ENCODE peak calls at places on chromosome 17, in four cellular contexts. W is H1, G is HCT116, N is K562. T is an unnamed sample.

GRCh38 chr17:38724337-38724988 is 5.7 kb upstream of the CISD3 start:
- DNase-seq in W (no peak), G (no peak), N (no peak), T (no peak)

GRCh38 chr17:10087333-10087732 is 111.1 kb downstream of the GAS7 start:
- DNase-seq in W (no peak), G (no peak), N (no peak), T (no peak)

GRCh38 chr17:5557485-5557884 is 26.8 kb downstream of the NLRP1 start:
- DNase-seq in W (no peak), G (no peak), N (no peak), T (no peak)

GRCh38 chr17:27544350-27545131 is 86.4 kb upstream of the LGALS9 start:
- DNase-seq in W (no peak), G (no peak), N (peak), T (no peak)

GRCh38 chr17:72710834-72711233 is 381.7 kb downstream of the SLC39A11 start:
- DNase-seq in W (no peak), G (no peak), N (no peak), T (no peak)

GRCh38 chr17:34255841-34256240 is 756 bp downstream of the CCL2 start:
- DNase-seq in W (no peak), G (no peak), N (no peak), T (no peak)

GRCh38 chr17:5468075-5468473 is 708 bp downstream of the DHX33 start:
- DNase-seq in W (no peak), G (no peak), N (no peak), T (no peak)

GRCh38 chr17:28518578-28518977 is 12.4 kb downstream of the FOXN1 start:
- DNase-seq in W (no peak), G (no peak), N (no peak), T (no peak)

GRCh38 chr17:76869878-76870714 is 1.9 kb downstream of the MGAT5B start:
- DNase-seq in W (peak), G (no peak), N (peak), T (no peak)

GRCh38 chr17:3913531-3914318 is 2.5 kb downstream of the P2RX1 start:
- DNase-seq in W (peak), G (peak), N (peak), T (peak)

GRCh38 chr17:51840688-51841087 is 317.8 kb downstream of the CA10 start:
- DNase-seq in W (no peak), G (no peak), N (no peak), T (no peak)

GRCh38 chr17:20026960-20027359 is 17.8 kb downstream of the SPECC1 start:
- DNase-seq in W (no peak), G (no peak), N (no peak), T (no peak)

GRCh38 chr17:56777859-56778258 is 55.9 kb downstream of the C17orf67 start:
- DNase-seq in W (no peak), G (no peak), N (no peak), T (no peak)

GRCh38 chr17:38572665-38573365 is 32.9 kb downstream of the SRCIN1 start:
- DNase-seq in W (no peak), G (no peak), N (peak), T (peak)

GRCh38 chr17:80925668-80926067 is 66.0 kb upstream of the CHMP6 start:
- DNase-seq in W (no peak), G (no peak), N (no peak), T (no peak)
- TF ChIP-seq JUND in W (no peak), G (no peak), N (no peak), T (no peak)

DNA sequence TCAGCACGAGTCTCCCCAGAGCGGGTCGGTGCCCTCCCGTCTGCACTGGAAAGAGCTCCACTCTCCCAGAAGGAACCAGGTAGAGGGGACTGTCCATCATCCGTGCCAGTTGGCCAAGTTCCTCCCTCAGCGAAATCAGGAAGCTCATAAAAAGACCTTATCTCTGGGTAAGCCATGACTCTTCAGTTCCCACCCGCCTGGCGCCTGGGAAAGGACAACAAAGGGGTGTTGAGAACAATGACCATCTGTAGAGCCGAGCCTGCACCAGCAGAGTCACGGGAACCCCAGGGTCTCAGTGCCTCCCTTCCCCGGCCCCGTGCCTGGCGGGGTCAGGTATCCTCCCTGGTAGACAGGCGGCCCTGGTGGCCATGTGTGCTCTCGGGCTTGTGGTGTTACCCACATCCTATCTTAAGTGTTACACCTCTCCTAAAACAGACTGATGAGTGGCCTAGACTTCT is 190.8 kb downstream of the AXIN2 start:
- DNase-seq in W (no peak), G (no peak), N (no peak), T (peak)
- TF ChIP-seq JUND in W (no peak), G (no peak), N (no peak), T (no peak)

DNA sequence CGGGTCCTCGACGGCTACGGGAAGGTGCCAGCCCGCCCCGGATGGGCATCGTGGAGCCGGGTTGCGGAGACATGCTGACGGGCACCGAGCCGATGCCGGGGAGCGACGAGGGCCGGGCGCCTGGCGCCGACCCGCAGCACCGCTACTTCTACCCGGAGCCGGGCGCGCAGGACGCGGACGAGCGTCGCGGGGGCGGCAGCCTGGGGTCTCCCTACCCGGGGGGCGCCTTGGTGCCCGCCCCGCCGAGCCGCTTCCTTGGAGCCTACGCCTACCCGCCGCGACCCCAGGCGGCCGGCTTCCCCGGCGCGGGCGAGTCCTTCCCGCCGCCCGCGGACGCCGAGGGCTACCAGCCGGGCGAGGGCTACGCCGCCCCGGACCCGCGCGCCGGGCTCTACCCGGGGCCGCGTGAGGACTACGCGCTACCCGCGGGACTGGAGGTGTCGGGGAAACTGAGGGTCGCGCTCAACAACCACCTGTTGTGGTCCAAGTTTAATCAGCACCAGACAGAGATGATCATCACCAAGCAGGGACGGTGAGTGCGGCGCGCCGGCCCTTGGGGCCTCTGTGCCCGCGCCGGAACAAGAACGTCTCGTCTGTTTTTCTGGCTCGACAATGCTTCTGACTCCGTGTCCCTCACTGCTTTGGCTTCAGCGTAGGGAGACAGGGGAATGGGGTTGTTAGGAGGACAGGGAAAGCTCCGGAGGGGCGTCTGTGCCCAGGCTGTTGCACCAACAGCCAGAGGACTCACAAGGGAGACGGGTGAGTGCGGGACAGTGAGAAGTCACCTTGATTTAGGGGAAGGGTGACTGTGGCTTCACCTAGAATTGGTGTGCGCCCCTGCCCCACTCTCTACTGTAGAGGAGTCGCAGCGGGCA is 615 bp downstream of the TBX21 start:
- DNase-seq in W (no peak), G (no peak), N (no peak), T (no peak)
- TF ChIP-seq JUND in W (no peak), G (no peak), N (no peak), T (no peak)

GRCh38 chr17:40323317-40323716 is 14.3 kb downstream of the RARA start:
- DNase-seq in W (no peak), G (no peak), N (no peak), T (no peak)

GRCh38 chr17:40322417-40323315 is 13.7 kb downstream of the RARA start:
- DNase-seq in W (no peak), G (peak), N (peak), T (no peak)

GRCh38 chr17:40321502-40322416 is 12.8 kb downstream of the RARA start:
- DNase-seq in W (no peak), G (no peak), N (no peak), T (no peak)

GRCh38 chr17:40325156-40326013 is 16.4 kb downstream of the RARA start:
- DNase-seq in W (no peak), G (no peak), N (no peak), T (no peak)

DNA sequence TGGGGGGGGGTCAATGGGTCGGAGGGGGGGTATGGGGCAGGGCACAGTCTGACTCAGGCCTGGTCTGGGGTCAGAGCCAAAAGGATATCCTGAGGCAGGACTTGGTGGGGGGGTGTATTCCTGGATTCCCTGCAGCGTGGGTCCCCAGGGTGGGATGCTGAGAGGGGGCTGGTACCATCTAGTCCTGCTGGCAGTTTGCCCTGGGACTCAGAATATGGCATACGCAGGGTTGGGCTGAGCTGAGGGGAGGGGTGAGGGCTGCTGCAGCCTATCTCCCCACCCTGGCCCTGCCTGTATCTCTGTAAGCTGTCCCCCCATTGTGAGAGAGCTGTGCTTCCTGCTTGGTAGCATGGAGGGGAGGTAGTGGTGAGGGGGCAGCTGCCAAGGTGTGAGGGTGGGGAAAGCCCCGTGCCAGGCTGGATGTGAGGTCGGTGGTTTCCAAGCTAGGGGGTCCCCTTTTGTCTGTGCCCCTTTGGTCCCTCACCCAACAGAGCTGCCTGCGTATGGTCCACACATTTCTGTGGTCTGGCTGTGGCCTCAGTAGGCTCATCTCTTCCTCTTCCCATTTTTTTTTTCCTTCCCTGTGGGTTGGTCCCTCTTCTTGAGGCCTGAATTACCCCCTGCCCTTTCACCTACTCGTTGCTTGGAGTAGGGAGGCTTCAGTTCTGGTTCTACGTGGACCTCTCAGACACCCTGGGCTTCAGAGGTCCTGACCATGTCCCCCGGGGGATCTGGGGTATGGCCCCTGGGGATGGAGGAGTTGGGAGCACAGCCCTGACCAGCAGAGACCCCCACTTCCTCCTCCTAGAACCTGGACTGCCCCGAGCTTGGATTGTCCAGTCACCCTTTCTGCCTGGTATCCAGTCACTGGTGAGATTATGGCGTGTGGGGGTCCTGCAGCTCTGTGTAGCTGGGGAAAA is 15.0 kb downstream of the RARA start:
- DNase-seq in W (no peak), G (no peak), N (no peak), T (no peak)
- TF ChIP-seq JUND in W (no peak), G (no peak), N (no peak), T (no peak)

DNA sequence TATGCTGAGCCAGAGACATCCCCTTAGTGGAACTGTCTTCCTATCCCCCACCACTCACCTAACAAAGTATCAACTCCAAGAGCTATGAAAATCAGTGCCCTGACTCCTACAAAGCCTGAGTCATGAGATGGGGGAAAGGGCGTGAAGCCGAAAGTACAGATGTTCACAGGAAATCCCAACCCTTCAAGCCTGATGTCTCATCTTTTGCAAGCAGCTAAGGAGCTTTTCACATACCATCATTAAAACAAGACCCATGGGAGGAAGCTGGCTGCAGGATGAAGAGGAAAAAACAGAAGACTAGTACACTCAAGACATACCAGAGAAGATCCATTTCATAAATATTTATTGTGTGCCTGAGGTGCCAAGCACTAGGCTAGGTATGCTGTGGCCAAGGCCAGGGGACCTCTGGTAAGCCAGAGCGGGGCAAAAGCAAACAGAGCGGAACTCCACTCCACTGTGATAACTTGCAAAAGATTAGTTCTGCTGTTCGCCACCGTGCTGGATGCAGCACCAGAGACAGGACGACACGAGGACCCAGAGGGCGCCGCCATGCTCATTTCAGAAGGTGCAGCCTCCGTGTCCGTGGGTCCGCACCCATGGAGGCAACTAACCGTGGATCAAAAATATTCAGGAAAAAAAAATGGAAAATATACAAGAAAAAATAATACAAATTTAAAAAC is 4.5 kb upstream of the MNT start:
- DNase-seq in W (no peak), G (no peak), N (no peak), T (no peak)
- TF ChIP-seq JUND in W (no peak), G (peak), N (no peak), T (no peak)

DNA sequence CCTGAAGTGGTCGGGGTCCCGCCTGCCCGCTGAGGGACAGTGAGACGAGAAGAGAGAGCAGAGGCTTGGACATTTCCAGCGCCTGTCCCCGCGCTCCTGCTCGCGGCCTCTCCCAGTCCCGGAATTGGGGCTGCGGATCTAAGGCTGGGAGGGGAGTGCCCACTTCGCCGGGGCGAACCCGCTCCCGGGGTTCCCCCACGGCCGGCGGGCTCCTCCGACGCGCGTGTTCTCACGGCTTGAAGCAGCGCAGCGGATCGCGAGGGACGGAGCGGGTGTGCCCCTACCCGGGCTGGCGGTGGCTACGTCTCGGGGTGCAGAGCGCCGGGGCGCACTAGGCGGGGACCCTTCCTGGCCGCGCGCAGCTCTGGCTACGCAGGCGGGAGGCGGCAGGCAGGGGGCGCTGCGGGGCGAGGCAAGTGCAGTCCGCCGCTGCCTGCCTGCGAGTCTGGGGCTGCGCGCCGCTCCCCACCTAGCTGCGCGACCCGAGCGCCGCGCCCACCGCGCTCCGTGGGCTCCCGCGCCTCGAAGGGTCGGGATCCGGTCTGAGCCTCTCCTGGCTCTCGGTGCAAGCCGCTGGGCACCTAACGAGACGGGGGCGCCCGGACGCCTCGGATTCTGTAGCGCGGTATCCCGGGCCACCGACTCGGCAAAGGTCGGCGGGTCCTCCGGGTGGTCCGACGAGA is 1.2 kb downstream of the NGFR start:
- DNase-seq in W (peak), G (no peak), N (peak), T (peak)
- TF ChIP-seq JUND in W (no peak), G (no peak), N (no peak), T (no peak)

DNA sequence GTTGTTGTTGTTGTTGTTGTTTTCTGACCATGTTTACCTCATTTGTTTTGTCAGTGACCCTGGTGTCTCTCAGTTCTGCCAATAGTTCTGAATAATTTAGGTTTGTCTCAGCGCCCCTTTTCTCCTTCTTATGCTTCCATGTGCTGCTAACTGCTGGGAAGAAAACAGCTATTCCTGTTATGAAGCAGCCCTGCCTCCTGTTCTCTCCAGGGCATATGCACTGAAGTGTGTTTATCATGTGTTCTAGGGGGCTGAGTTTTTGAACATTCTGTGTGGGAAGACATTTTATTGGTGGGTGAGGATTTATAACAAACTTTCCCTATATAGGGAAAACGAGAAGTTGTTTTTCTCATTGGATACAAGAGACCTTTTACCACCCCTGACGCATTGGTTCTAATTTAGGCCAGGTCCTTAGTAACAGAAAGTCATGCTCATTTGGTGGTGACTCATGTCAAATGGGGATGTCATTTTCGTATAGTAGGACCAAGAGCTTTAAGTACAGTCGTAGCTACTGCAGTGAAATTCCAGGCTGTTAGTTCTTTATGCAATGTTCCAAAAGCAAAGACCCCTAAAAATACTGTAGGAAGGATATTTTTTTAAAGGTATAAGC is 135.6 kb downstream of the TRIM37 start:
- DNase-seq in W (no peak), G (no peak), N (no peak), T (no peak)
- TF ChIP-seq JUND in W (no peak), G (no peak), N (no peak), T (no peak)

GRCh38 chr17:61409301-61410099 is 9.9 kb downstream of the TBX2 start:
- DNase-seq in W (peak), G (peak), N (peak), T (peak)
- TF ChIP-seq JUND in W (no peak), G (no peak), N (no peak), T (no peak)

DNA sequence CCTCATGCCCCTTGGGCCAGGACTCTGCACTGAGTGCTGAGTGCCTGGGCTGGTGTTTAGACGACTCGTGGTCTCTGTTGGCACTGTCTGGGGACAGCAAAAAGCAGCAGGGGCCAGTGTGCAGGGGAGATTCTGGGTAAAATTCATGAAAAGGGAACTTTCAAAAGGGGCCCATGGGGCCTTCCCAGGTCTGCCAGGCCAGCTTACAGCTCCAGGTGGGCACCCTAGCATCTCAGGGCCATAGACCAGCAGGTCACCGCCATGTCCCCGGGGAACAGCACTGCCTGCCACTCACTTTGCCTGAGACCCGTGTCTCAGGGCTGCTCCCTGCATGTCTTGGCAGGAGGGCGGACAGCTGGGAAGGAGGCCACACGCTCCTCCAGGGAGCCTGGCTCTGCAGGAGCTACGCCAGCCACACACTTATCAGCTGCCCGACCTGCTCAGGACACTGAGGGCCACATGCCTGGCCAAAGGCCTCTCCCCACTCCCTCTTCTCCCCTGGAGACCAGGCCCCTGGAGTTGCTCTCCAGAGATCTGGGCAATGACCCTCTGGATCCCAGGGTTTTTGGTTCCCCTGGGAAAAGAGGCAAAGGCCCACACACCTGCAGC is 8.8 kb upstream of the FASN start:
- DNase-seq in W (no peak), G (no peak), N (no peak), T (no peak)
- TF ChIP-seq JUND in W (no peak), G (no peak), N (no peak), T (no peak)